ENCODE peak calls at places on chromosomes 16 and 17, in four cellular contexts. C is CD4-positive, CD25-positive, alpha-beta regulatory T cell; Q is left ventricle myocardium inferior; M is hepatocyte. L is an unnamed sample.
A peak's percentile ranks its signal among the peaks of the same experiment; 100 is the strongest.

GRCh38 chr17:7133424-7133823 is 18.8 kb upstream of the ASGR2 start:
- DNase-seq in M (peak; percentile 43), Q (peak; percentile 39), C (peak; percentile 16), L (peak; percentile 8)

GRCh38 chr17:50914510-50914849 is 48.3 kb upstream of the TOB1 start:
- DNase-seq in C (no peak), Q (no peak), M (no peak), L (no peak)

GRCh38 chr16:81786321-81786720 is 7.2 kb downstream of the PLCG2 start:
- DNase-seq in C (no peak), M (no peak), Q (no peak), L (no peak)

GRCh38 chr17:27581016-27581415 is 50.0 kb upstream of the LGALS9 start:
- DNase-seq in C (no peak), Q (no peak), M (no peak), L (no peak)

GRCh38 chr17:39573447-39574298 is 34.0 kb downstream of the NEUROD2 start:
- DNase-seq in M (peak; percentile 76), C (peak; percentile 58), Q (peak; percentile 76), L (no peak)

GRCh38 chr16:47150067-47150466 is 6.3 kb upstream of the NETO2 start:
- DNase-seq in M (no peak), Q (no peak), C (no peak), L (no peak)

GRCh38 chr16:23225634-23226033 is 43.1 kb downstream of the SCNN1G start:
- DNase-seq in Q (no peak), C (no peak), M (no peak), L (no peak)

GRCh38 chr16:74898667-74899066 is 86.3 kb downstream of the WDR59 start:
- DNase-seq in M (no peak), C (no peak), Q (no peak), L (no peak)

GRCh38 chr16:84897911-84898377 is 78.2 kb downstream of the CRISPLD2 start:
- DNase-seq in C (no peak), M (no peak), Q (no peak), L (no peak)
- H3K36me3 ChIP-seq in C (no peaks in the 10 kb centered on the region), M (no peaks in the 10 kb centered on the region), Q (peaks cover 23% of the 10 kb centered on the region), L (no peaks in the 10 kb centered on the region)

GRCh38 chr16:11781773-11782172 is 15.3 kb downstream of the ZC3H7A start:
- DNase-seq in M (no peak), C (no peak), Q (no peak), L (no peak)

GRCh38 chr16:11780988-11781680 is 15.9 kb downstream of the ZC3H7A start:
- DNase-seq in Q (no peak), M (no peak), C (no peak), L (no peak)

GRCh38 chr16:11788914-11789313 is 8.1 kb downstream of the ZC3H7A start:
- DNase-seq in Q (no peak), C (peak; percentile 70), M (no peak), L (no peak)

GRCh38 chr16:11783319-11784047 is 13.6 kb downstream of the ZC3H7A start:
- DNase-seq in M (no peak), C (peak; percentile 87), Q (no peak), L (peak; percentile 54)

DNA sequence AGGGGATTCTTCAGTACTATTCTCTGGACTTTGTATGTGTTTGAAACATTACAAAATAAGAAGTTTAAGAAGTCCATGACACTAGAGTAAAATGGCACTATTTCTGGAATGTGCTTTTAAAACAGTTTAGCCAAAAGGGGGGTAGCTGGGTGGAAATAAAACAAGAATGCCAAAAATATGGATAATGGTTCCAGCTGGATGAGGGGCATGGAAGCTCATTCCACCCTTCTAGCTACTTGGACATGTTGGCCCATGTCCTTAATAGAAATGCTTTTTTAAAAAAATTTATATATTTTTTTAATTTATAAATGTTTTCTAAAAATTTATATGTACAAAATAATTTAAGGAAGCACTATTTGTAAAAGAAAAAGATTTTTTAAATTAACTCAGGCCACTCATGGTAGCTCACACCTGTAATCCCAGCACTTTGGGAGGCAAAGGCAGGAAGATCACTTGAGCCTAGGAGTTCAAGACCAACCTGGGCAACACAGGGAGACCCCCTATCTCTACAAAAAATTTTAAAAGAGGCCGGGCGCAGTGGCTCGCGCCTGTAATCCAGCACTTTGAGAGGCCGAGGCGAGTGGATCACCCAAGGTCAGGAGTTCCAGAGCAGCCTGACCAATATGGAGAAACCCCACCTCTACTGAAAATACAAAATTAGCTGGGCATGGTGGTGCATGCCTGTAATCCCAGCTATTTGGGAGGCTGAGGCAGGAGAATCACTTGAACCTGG is 12.8 kb downstream of the ZC3H7A start:
- DNase-seq in C (no peak), Q (no peak), M (no peak), L (no peak)
- H3K27ac ChIP-seq in C (peak overlapping the region; percentile 99), Q (peak overlapping the region; percentile 92), M (peak overlapping the region; percentile 86), L (peak overlapping the region; percentile 92)

DNA sequence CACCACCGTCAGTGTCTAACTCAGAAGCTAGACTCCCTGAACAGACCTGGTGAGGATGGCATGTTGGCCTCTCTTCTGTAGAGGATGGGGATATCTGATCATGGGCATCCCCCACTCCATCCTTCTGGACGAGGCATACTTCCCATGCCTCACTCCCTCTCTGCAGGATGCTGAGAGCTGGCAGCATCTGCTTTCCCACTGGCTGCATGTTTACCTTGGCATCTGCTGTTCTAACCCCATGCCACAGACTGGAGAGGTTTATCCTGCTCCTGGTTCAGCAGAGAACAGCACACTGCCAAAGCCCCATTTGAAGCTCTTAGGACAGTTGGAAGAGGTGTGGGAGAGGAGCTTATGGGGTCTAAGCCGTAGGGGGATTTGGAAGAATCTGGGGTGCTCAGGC is 46.0 kb downstream of the YPEL2 start:
- DNase-seq in M (no peak), C (no peak), Q (no peak), L (no peak)
- H3K4me1 ChIP-seq in M (peaks cover 15% of the 10 kb centered on the region), C (peaks cover 40% of the 10 kb centered on the region), Q (peaks cover 100% of the 10 kb centered on the region), L (peaks cover 31% of the 10 kb centered on the region)

GRCh38 chr16:71557299-71557698 is 19.6 kb downstream of the TAT start:
- DNase-seq in Q (no peak), C (no peak), M (no peak), L (no peak)

GRCh38 chr16:71547168-71547567 is 20.9 kb downstream of the CHST4 start:
- DNase-seq in C (no peak), M (no peak), Q (no peak), L (no peak)

GRCh38 chr16:71557954-71558582 is 18.8 kb downstream of the TAT start:
- DNase-seq in M (no peak), Q (no peak), C (no peak), L (no peak)

GRCh38 chr16:71555230-71555891 is 21.5 kb downstream of the TAT start:
- DNase-seq in C (no peak), Q (no peak), M (no peak), L (no peak)

DNA sequence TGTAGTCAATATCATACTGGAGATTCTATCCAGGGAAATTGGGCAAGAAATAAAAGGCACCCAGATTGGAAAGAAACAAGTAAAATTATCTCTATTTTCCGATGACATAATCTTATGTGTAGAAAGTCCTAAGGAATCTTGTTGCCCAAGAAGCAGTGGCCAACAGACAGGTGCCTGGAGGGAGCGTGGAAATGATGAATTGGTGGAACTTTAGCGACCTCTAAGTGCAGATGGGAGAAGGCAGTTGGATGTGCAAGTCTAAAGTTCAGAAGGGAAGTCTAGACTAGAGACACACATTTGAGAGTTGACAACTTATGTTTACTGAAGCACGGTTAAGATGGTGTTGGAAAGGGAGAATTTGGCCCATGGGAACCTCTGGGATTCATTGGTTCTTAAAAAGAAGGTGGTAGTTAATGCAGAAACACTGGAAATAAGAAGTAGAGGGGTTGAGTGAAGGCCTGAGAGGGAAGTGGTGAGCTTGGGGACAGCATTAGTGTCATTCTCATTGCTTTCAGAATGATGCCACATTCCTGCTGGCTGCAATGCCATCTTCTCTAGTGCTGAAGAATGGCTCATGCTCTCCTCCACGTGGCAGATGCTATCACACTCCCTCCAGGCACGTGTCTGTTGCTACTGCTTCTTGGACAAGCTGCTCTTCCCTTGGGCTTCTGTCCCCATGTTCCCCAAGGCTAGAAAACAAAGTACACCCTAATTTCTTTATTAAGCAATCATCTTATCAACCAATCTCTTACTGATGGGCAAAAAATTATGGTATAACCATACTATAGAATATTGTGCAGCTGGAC is 24.0 kb downstream of the TAT start:
- DNase-seq in M (no peak), C (no peak), Q (no peak), L (no peak)
- H3K36me3 ChIP-seq in M (no peaks in the 10 kb centered on the region), C (no peaks in the 10 kb centered on the region), Q (no peaks in the 10 kb centered on the region), L (no peaks in the 10 kb centered on the region)

L was measured in effector memory CD4-positive, alpha-beta T cell.